ENCODE peak calls at places on chromosomes 3 and 15, in four cellular contexts. J is HepG2, T is GM12878, L is K562. W is an unnamed sample.
A peak's percentile ranks its signal among the peaks of the same experiment; 100 is the strongest.

GRCh38 chr3:7290062-7290825 is 429.3 kb downstream of the GRM7 start:
- DNase-seq in J (no peak), T (no peak), L (no peak), W (no peak)

GRCh38 chr3:155219106-155219505 is 74.4 kb downstream of the STRIT1 start:
- DNase-seq in J (no peak), T (no peak), L (no peak), W (no peak)

GRCh38 chr15:45200799-45201556 is 13.2 kb upstream of the SHF start:
- DNase-seq in J (peak; percentile 78), T (peak; percentile 75), L (peak; percentile 91), W (peak; percentile 90)

GRCh38 chr15:40064231-40064894 is 25.4 kb upstream of the SRP14 start:
- DNase-seq in J (no peak), T (no peak), L (no peak), W (peak; percentile 73)

GRCh38 chr3:140050977-140051957 is 116.3 kb downstream of the CLSTN2 start:
- DNase-seq in J (peak; percentile 2), T (no peak), L (peak; percentile 36), W (no peak)

GRCh38 chr3:129054605-129055104 is 5.9 kb upstream of the GP9 start:
- DNase-seq in J (peak; percentile 91), T (no peak), L (peak; percentile 84), W (no peak)

GRCh38 chr3:24683090-24683489 is 188.4 kb upstream of the THRB start:
- DNase-seq in J (peak; percentile 55), T (no peak), L (no peak), W (no peak)

GRCh38 chr3:150757364-150757763 is 5.6 kb downstream of the SIAH2 start:
- DNase-seq in J (no peak), T (no peak), L (no peak), W (no peak)

GRCh38 chr15:35958021-35958420 is 412.1 kb upstream of the DPH6 start:
- DNase-seq in J (no peak), T (no peak), L (no peak), W (no peak)

GRCh38 chr3:13420051-13420816 is at the start of gene NUP210:
- DNase-seq in J (peak; percentile 50), T (no peak), L (peak; percentile 91), W (peak; percentile 57)

GRCh38 chr3:155012584-155012983 is 67.5 kb upstream of the MME start:
- DNase-seq in J (no peak), T (no peak), L (no peak), W (no peak)

GRCh38 chr3:4507010-4507596 is 14.0 kb downstream of the ITPR1 start:
- DNase-seq in J (peak; percentile 43), T (no peak), L (peak; percentile 32), W (no peak)

GRCh38 chr3:83435173-83435572 is 1523.6 kb upstream of the CADM2 start:
- DNase-seq in J (no peak), T (no peak), L (no peak), W (peak; percentile 5)

GRCh38 chr3:37768107-37768809 is 93.4 kb upstream of the CTDSPL start:
- DNase-seq in J (peak; percentile 40), T (no peak), L (peak; percentile 55), W (peak; percentile 11)
- TF ChIP-seq CHD4 in J (no peak), T (no peak), L (no peak), W (no peak)

DNA sequence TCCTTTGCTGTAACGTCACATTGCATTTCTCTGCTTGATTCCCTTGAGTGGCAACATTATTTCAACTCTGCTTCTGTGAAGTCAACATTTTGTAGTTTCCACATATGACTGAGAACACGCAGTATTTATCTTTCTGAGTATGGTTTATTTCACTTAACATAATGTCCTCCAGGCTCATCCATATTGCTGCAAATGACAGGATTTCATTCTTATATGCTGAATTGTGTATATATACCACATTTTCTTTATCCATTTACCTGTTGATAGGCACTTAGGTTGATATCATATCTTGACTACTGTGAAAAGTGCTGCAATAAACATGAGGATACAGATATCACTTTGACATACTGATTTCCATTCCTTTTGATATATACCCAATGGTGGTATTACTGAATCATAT is 878.5 kb downstream of the PLOD2 start:
- DNase-seq in J (no peak), T (no peak), L (no peak), W (no peak)
- TF ChIP-seq EP300 in J (no peak), T (no peak), L (no peak), W (no peak)

GRCh38 chr3:195226900-195227447 is 44.0 kb downstream of the XXYLT1 start:
- DNase-seq in J (peak; percentile 22), T (no peak), L (peak; percentile 31), W (no peak)

GRCh38 chr3:195227871-195228270 is 43.1 kb downstream of the XXYLT1 start:
- DNase-seq in J (no peak), T (no peak), L (no peak), W (no peak)

GRCh38 chr3:195226445-195226844 is 44.5 kb downstream of the XXYLT1 start:
- DNase-seq in J (no peak), T (no peak), L (no peak), W (no peak)

GRCh38 chr3:195224156-195224979 is 46.6 kb downstream of the XXYLT1 start:
- DNase-seq in J (no peak), T (no peak), L (no peak), W (no peak)

DNA sequence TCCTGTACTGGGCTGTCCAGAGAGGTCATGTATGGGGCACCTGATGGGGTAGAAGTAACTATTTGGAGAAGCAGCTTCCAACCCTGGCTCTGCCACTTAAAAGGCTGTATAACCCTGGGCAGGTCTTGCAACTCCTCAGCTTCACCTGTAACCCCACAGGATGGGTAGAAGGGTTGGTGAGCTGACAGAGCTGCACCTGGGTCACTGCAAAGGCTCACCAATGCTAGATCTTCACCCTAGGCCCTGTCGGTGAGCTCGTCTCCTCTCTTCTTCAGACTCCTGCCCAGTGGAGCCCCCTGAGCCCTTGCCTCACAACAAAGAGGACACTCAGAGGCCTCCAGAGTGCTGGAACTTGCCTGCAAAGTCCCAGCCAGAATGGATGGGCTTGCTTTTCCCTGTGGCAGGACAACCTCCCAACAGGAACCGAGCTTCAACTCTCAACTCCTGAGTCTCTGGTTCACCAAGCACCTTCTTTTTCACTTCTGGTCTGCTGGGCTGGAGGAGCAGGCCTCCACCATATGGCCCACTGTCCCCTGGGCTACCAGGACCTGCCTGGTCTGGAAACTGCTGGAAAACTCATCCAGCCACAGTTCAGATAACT is 45.9 kb downstream of the XXYLT1 start:
- DNase-seq in J (no peak), T (no peak), L (no peak), W (no peak)
- TF ChIP-seq ESRRA in J (no peak), T (no peak), L (no peak), W (no peak)

DNA sequence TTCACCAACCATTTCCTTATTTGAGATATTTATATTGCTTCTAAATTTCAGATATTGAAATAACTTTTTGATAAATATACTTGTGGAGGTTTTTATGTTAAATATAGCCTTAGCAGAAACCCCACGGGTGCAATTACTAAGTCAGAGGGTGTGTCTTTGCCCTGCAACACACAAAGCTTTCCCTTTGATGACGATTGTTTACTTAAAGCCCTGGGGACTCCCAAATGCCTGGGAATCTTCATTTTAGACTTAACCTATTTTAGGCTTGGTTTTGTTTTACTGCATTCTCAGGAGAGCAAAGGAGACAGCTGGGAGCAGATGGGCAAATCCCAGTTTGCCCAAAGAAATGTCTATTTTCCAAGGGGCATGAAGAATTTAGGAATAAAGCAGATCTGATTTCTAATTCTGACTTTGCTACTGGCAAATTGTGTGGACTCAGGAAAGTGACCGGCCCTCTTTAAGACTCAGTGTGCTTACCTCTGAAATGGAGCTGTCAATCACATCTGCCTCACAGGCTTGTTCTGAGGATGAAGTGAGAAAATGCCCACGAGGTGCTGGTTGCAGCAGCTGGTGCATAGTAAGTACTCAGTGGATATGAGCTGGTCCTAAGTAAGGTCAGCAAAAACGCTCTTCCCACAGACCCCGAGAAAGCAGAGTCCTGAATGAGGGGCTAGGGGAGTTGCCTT is 49.3 kb upstream of the CA12 start:
- DNase-seq in J (no peak), T (no peak), L (no peak), W (no peak)
- TF ChIP-seq CHD4 in J (no peak), T (no peak), L (no peak), W (no peak)

DNA sequence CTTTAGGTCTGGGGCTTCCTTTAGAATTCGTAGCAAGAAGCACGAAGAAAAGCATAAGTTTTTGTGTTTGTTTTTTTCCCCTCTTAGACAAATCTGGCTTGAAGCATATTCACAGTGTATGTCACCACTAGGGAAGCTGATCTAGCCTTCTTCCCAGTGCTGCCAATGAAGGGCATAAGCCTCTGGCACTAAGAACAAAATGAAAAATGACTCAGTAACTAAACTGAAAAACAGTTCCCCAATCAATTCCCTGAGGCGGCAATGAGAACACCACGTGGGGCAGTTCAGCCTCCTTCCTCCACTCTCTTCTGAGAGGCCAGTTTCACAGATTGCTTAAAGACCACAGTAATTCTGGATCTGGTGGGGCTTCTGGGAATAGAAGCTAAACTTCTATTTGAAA is 338.1 kb downstream of the GAP43 start:
- DNase-seq in J (no peak), T (no peak), L (no peak), W (no peak)
- TF ChIP-seq EP300 in J (no peak), T (no peak), L (no peak), W (no peak)

GRCh38 chr15:48324949-48325348 is 6.3 kb upstream of the DUT start:
- DNase-seq in J (no peak), T (no peak), L (no peak), W (no peak)
- TF ChIP-seq ESRRA in J (no peak), T (no peak), L (no peak), W (no peak)

GRCh38 chr15:28984421-28985375 is 98.9 kb downstream of the APBA2 start:
- DNase-seq in J (peak; percentile 3), T (no peak), L (peak; percentile 36), W (no peak)
- TF ChIP-seq CHD4 in J (no peak), T (no peak), L (no peak), W (no peak)

W was measured in A549.